ENCODE peak calls at places on chromosomes 3 and 15, in eight cellular contexts. U is NCI-H510A; D is T-cell; A is lung; K is AG20443; Q is foreskin keratinocyte; W is stimulated activated CD8-positive, alpha-beta memory T cell treated with anti-CD3 and anti-CD28 coated beads, Interleukin-4, amount 100 ng/mL, for 24 hours; E is mesothelial cell of epicardium. T is an unnamed sample.

GRCh38 chr3:142278451-142278850 is 53.1 kb upstream of the GK5 start:
- DNase-seq in U (no peak), D (no peak), A (no peak), K (peak), Q (no peak), W (no peak), E (no peak), T (no peak)

GRCh38 chr15:93982226-93982641 is 249.1 kb upstream of the MCTP2 start:
- DNase-seq in U (no peak), D (no peak), A (no peak), K (no peak), Q (no peak), W (no peak), E (no peak), T (no peak)

GRCh38 chr15:41832875-41833274 is 5.0 kb downstream of the JMJD7 start:
- DNase-seq in U (peak), D (no peak), A (peak), K (no peak), Q (peak), W (no peak), E (no peak), T (peak)

GRCh38 chr15:27324871-27325270 is 353.9 kb downstream of the GABRG3 start:
- DNase-seq in U (no peak), D (no peak), A (no peak), K (no peak), Q (no peak), W (no peak), E (no peak), T (peak)

GRCh38 chr3:113212155-113212844 is 943 bp downstream of the BOC start:
- DNase-seq in U (no peak), D (no peak), A (no peak), K (peak), Q (peak), W (no peak), E (no peak), T (no peak)

GRCh38 chr3:112776000-112776399 is 70.7 kb downstream of the CD200R1L start:
- DNase-seq in U (no peak), D (no peak), A (no peak), K (no peak), Q (peak), W (no peak), E (no peak), T (no peak)

GRCh38 chr3:186583820-186584219 is 13.3 kb downstream of the DNAJB11 start:
- DNase-seq in U (no peak), D (no peak), A (no peak), K (no peak), Q (no peak), W (no peak), E (no peak), T (no peak)

GRCh38 chr3:174505266-174505665 is 353.9 kb upstream of the NAALADL2 start:
- DNase-seq in U (no peak), D (no peak), A (no peak), K (no peak), Q (no peak), W (no peak), E (no peak), T (no peak)

GRCh38 chr3:76044601-76045600 is 259.6 kb upstream of the ZNF717 start:
- DNase-seq in U (no peak), D (no peak), A (no peak), K (no peak), Q (peak), W (no peak), E (no peak), T (peak)

GRCh38 chr3:10526366-10526765 is 21.0 kb upstream of the ATP2B2 start:
- DNase-seq in U (no peak), D (no peak), A (no peak), K (no peak), Q (no peak), W (no peak), E (no peak), T (no peak)

GRCh38 chr3:149658444-149659172 is 783 bp upstream of the WWTR1 start:
- DNase-seq in U (peak), D (no peak), A (peak), K (peak), Q (peak), W (no peak), E (peak), T (peak)

GRCh38 chr3:192372001-192372400 is 355.3 kb downstream of the FGF12 start:
- DNase-seq in U (no peak), D (no peak), A (no peak), K (no peak), Q (peak), W (no peak), E (no peak), T (no peak)

GRCh38 chr15:76321171-76321570 is 9.9 kb upstream of the ETFA start:
- DNase-seq in U (no peak), D (no peak), A (no peak), K (no peak), Q (no peak), W (no peak), E (no peak), T (no peak)

GRCh38 chr3:32531010-32531647 is 28.5 kb upstream of the CMTM6 start:
- DNase-seq in U (no peak), D (no peak), A (no peak), K (no peak), Q (no peak), W (no peak), E (no peak), T (no peak)

GRCh38 chr3:66036586-66037061 is 2.1 kb downstream of the MAGI1 start:
- DNase-seq in U (no peak), D (no peak), A (peak), K (no peak), Q (no peak), W (no peak), E (no peak), T (no peak)

GRCh38 chr3:78726545-78726944 is 1041.3 kb downstream of the ROBO1 start:
- DNase-seq in U (no peak), D (no peak), A (no peak), K (no peak), Q (no peak), W (no peak), E (no peak), T (no peak)

GRCh38 chr15:26051771-26052685 is 188.9 kb upstream of the ATP10A start:
- DNase-seq in U (no peak), D (no peak), A (no peak), K (peak), Q (no peak), W (no peak), E (no peak), T (peak)

GRCh38 chr15:97009036-97009555 is 678.6 kb downstream of the NR2F2 start:
- DNase-seq in U (no peak), D (no peak), A (no peak), K (no peak), Q (no peak), W (no peak), E (no peak), T (no peak)

GRCh38 chr3:56962200-56962599 is 98.3 kb upstream of the SPATA12 start:
- DNase-seq in U (peak), D (no peak), A (no peak), K (no peak), Q (peak), W (no peak), E (no peak), T (no peak)

T was measured in mucosa of gallbladder.